ENCODE peak calls at places on chromosomes 3 and 15, in six cellular contexts. T, K, Y, E, W and A are unnamed samples.

GRCh38 chr3:129836381-129837056 is 57.0 kb downstream of the TMCC1 start:
- DNase-seq in Y (no peak), W (no peak), K (no peak), T (no peak), E (no peak), A (no peak)

GRCh38 chr15:66897381-66897780 is 168.0 kb upstream of the SMAD3 start:
- DNase-seq in Y (no peak), T (no peak), E (no peak), K (no peak), W (no peak), A (no peak)

GRCh38 chr3:124565013-124565412 is 165.2 kb upstream of the UMPS start:
- DNase-seq in W (peak), Y (peak), K (peak), T (peak), E (peak), A (no peak)

GRCh38 chr3:38029400-38030125 is at the start of gene PLCD1:
- DNase-seq in T (peak), Y (no peak), E (peak), K (no peak), W (peak), A (no peak)

GRCh38 chr15:75625542-75626347 is at the start of gene SNUPN:
- DNase-seq in W (peak), T (peak), E (peak), Y (peak), K (peak), A (peak)

GRCh38 chr3:6580808-6581207 is 280.1 kb upstream of the GRM7 start:
- DNase-seq in K (no peak), E (no peak), W (no peak), Y (no peak), T (no peak), A (no peak)

GRCh38 chr15:37203050-37203449 is 102.7 kb upstream of the MEIS2 start:
- DNase-seq in T (no peak), E (no peak), K (no peak), W (no peak), Y (no peak), A (no peak)

GRCh38 chr3:149555941-149556340 is 81.4 kb downstream of the TM4SF4 start:
- DNase-seq in Y (no peak), E (no peak), T (no peak), W (no peak), K (no peak), A (no peak)

GRCh38 chr15:47746516-47746915 is 29.2 kb downstream of the SEMA6D start:
- DNase-seq in T (no peak), W (no peak), K (no peak), E (no peak), Y (no peak), A (no peak)

GRCh38 chr3:130894130-130894872 is 417 bp downstream of the ATP2C1 start:
- DNase-seq in W (peak), T (no peak), E (peak), K (peak), Y (peak), A (no peak)

GRCh38 chr15:75043509-75044257 is 20.3 kb downstream of the PPCDC start:
- DNase-seq in Y (peak), E (peak), T (no peak), W (no peak), K (peak), A (peak)

GRCh38 chr3:48402281-48402732 is 27.6 kb downstream of the PLXNB1 start:
- DNase-seq in K (no peak), E (no peak), T (peak), Y (no peak), W (peak), A (no peak)

GRCh38 chr3:127787071-127787490 is 35.2 kb downstream of the MGLL start:
- DNase-seq in Y (no peak), K (no peak), T (no peak), W (peak), E (no peak), A (no peak)

GRCh38 chr3:15783361-15783969 is 14.3 kb downstream of the ANKRD28 start:
- DNase-seq in E (no peak), T (no peak), K (no peak), Y (no peak), W (no peak), A (no peak)

GRCh38 chr3:184275961-184276910 is at the start of gene ECE2:
- DNase-seq in W (peak), Y (no peak), K (no peak), E (no peak), T (peak), A (no peak)

GRCh38 chr3:126983276-126983652 is 349 bp downstream of the PLXNA1 start:
- DNase-seq in E (no peak), Y (no peak), T (no peak), K (peak), W (no peak), A (no peak)

GRCh38 chr15:62066663-62067447 is at the start of gene C2CD4A:
- DNase-seq in Y (peak), T (peak), E (peak), W (no peak), K (no peak), A (no peak)

GRCh38 chr3:122151480-122151879 is 32.0 kb upstream of the CASR start:
- DNase-seq in W (no peak), T (no peak), Y (no peak), E (no peak), K (no peak), A (no peak)

GRCh38 chr15:67329984-67330733 is 75.6 kb downstream of the IQCH start:
- DNase-seq in K (no peak), Y (no peak), W (no peak), E (no peak), T (no peak), A (no peak)

GRCh38 chr3:158106773-158107461 is 697 bp upstream of the SHOX2 start:
- DNase-seq in W (peak), Y (no peak), T (peak), K (no peak), E (no peak), A (no peak)

GRCh38 chr3:50649451-50649931 is 25.2 kb upstream of the DOCK3 start:
- DNase-seq in T (no peak), Y (no peak), E (no peak), K (no peak), W (no peak), A (no peak)

GRCh38 chr15:98920091-98920880 is 87.3 kb downstream of the PGPEP1L start:
- DNase-seq in W (no peak), K (no peak), Y (peak), T (no peak), E (no peak), A (no peak)

GRCh38 chr15:38538328-38539007 is 26.1 kb downstream of the RASGRP1 start:
- DNase-seq in K (no peak), Y (no peak), E (no peak), W (no peak), T (no peak), A (no peak)

GRCh38 chr15:38536201-38536676 is 28.4 kb downstream of the RASGRP1 start:
- DNase-seq in E (no peak), T (no peak), W (no peak), Y (no peak), K (no peak), A (no peak)

GRCh38 chr15:38540516-38540915 is 24.1 kb downstream of the RASGRP1 start:
- DNase-seq in T (no peak), K (no peak), Y (no peak), E (no peak), W (no peak), A (no peak)

GRCh38 chr15:38541046-38541445 is 23.6 kb downstream of the RASGRP1 start:
- DNase-seq in W (no peak), T (no peak), K (no peak), E (no peak), Y (no peak), A (no peak)

GRCh38 chr15:38539008-38539343 is 25.6 kb downstream of the RASGRP1 start:
- DNase-seq in E (no peak), W (no peak), Y (no peak), T (no peak), K (no peak), A (no peak)
- TF ChIP-seq GABPA in E (no peak), W (no peak), Y (no peak), T (no peak), K (no peak), A (no peak)

GRCh38 chr15:63968122-63968524 is 78.2 kb downstream of the DAPK2 start:
- DNase-seq in Y (no peak), W (no peak), T (no peak), E (no peak), K (no peak), A (no peak)

GRCh38 chr15:63970723-63971426 is 75.4 kb downstream of the DAPK2 start:
- DNase-seq in E (no peak), Y (no peak), W (no peak), T (peak), K (no peak), A (peak)

GRCh38 chr15:63968700-63969099 is 77.6 kb downstream of the DAPK2 start:
- DNase-seq in W (no peak), K (no peak), E (no peak), Y (no peak), T (peak), A (no peak)

GRCh38 chr15:63971427-63971805 is 74.9 kb downstream of the DAPK2 start:
- DNase-seq in Y (no peak), E (no peak), W (no peak), K (peak), T (peak), A (no peak)

DNA sequence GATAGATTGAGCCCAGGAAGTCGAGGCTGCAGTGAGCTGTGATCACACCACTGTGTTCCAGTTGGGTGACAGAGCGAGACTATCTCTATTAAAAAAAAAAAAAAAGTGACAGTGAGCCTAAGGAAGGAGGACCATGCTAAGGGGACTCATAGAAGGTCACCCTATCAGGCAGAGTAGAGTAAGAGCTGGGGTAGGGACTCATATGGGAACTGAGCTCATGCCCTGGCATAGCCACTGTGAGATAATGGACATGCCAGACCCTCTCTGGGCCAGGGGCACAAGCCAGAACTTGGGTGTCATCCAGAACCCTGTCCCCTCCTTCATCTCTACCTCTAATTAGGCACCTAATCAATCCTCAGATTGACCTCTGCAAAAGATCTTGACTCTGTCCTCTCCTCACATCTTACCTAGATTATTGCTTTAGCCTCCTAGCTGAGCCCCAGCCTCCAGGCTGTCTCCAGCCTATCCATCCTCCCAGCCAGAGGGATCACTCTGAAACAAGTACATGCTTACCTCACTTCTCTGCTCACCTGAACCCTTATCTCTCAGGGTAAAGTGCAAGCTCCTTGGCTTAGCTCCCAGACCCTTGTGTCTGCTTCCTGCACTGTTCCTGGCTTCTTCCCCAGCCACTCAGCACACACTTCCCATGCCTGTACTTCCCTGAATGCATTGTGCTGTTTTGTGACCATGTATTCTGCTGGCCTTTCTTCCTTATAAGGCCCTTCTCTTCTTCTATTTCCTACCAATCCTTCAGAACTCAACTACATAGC is 76.4 kb downstream of the DAPK2 start:
- DNase-seq in Y (no peak), T (peak), W (no peak), K (peak), E (peak), A (no peak)
- TF ChIP-seq GABPA in Y (no peak), T (no peak), W (no peak), K (no peak), E (no peak), A (no peak)

GRCh38 chr3:170982733-170983132 is 43.8 kb downstream of the SLC2A2 start:
- DNase-seq in Y (no peak), W (no peak), T (no peak), K (no peak), E (no peak), A (peak)
- TF ChIP-seq GABPA in Y (no peak), W (no peak), T (no peak), K (no peak), E (no peak), A (no peak)

GRCh38 chr3:155218470-155218869 is 75.0 kb downstream of the STRIT1 start:
- DNase-seq in T (no peak), Y (no peak), K (no peak), E (no peak), W (no peak), A (no peak)

GRCh38 chr3:155217591-155217990 is 75.9 kb downstream of the STRIT1 start:
- DNase-seq in K (no peak), T (no peak), Y (no peak), E (no peak), W (no peak), A (no peak)

DNA sequence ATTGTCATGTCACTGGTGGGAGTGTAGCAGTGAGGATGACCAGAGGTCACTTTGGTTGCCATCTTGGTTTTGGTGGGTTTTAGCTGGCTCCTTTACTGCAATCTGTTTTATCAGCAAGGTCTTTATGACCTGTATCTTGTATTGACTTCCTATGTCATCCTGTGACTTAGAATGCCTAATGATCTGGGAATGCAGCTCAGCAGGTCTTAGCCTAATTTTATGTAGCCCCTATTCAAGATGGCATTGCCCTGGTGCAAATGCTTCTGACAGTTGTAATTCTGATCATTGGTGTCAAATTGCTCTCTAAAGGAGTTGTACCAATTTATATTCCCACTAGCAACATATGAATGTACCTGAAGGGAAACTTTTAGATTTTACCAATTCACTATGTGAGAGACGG is 74.4 kb downstream of the STRIT1 start:
- DNase-seq in W (no peak), K (no peak), E (no peak), Y (no peak), T (no peak), A (no peak)
- TF ChIP-seq GABPA in W (no peak), K (no peak), E (no peak), Y (no peak), T (no peak), A (no peak)

GRCh38 chr3:63986147-63986546 is 37.1 kb downstream of the PSMD6 start:
- DNase-seq in Y (no peak), W (no peak), T (no peak), K (no peak), E (no peak), A (no peak)
- TF ChIP-seq GABPA in Y (no peak), W (no peak), T (no peak), K (no peak), E (no peak), A (no peak)

GRCh38 chr3:154214320-154214719 is 93.1 kb downstream of the ARHGEF26 start:
- DNase-seq in Y (no peak), K (no peak), W (no peak), T (no peak), E (no peak), A (no peak)

GRCh38 chr3:154210986-154211385 is 89.8 kb downstream of the ARHGEF26 start:
- DNase-seq in E (no peak), Y (no peak), T (no peak), K (no peak), W (no peak), A (no peak)

GRCh38 chr3:154209499-154209898 is 88.3 kb downstream of the ARHGEF26 start:
- DNase-seq in E (no peak), Y (no peak), T (no peak), W (no peak), K (no peak), A (no peak)
- TF ChIP-seq GABPA in E (no peak), Y (no peak), T (no peak), W (no peak), K (no peak), A (no peak)